ENCODE peak calls at places on chromosomes 13 and 19, in eight cellular contexts. N is aorta; L is IMR-90; B is A549; H is right lobe of liver; G is astrocyte; P is thoracic aorta; V is CD8-positive, alpha-beta memory T cell. T is an unnamed sample. For H3K4me1, the result is how much of the 10 kb centered on the place peaks cover.

GRCh38 chr13:73040968-73041580 is 17.7 kb upstream of the KLF5 start:
- DNase-seq in G (no peak), H (no peak), N (no peak), P (no peak), B (no peak), L (no peak), V (no peak), T (no peak)

GRCh38 chr13:64753606-64754005 is 2476.5 kb downstream of the PCDH9 start:
- DNase-seq in B (no peak), N (no peak), G (peak), H (no peak), P (no peak), L (peak), V (no peak), T (no peak)

GRCh38 chr19:33374406-33374703 is 846 bp downstream of the CEBPG start:
- DNase-seq in N (no peak), P (no peak), H (no peak), G (peak), L (peak), B (no peak), V (no peak), T (no peak)

GRCh38 chr19:33293255-33294057 is 8.9 kb downstream of the CEBPA start:
- DNase-seq in B (peak), P (no peak), G (peak), L (peak), N (no peak), H (peak), V (no peak), T (no peak)

GRCh38 chr19:634975-635652 is 1.8 kb upstream of the POLRMT start:
- DNase-seq in G (no peak), L (no peak), V (no peak), B (no peak), N (no peak), P (no peak), H (no peak), T (no peak)

GRCh38 chr13:27295096-27295495 is 24.5 kb downstream of the RASL11A start:
- DNase-seq in H (no peak), B (no peak), V (no peak), N (no peak), P (no peak), L (no peak), G (no peak), T (no peak)

GRCh38 chr13:46640843-46641242 is 87.9 kb downstream of the LRCH1 start:
- DNase-seq in V (no peak), G (no peak), P (no peak), B (no peak), N (peak), L (peak), H (no peak), T (no peak)

GRCh38 chr13:45295536-45295935 is 45.4 kb downstream of the TPT1 start:
- DNase-seq in V (no peak), G (no peak), H (no peak), B (no peak), N (no peak), P (no peak), L (peak), T (no peak)

GRCh38 chr19:23481043-23481442 is 85.8 kb upstream of the ZNF91 start:
- DNase-seq in B (no peak), G (no peak), L (no peak), N (no peak), V (no peak), P (no peak), H (no peak), T (no peak)

GRCh38 chr19:52936151-52936957 is 13.1 kb upstream of the ZNF888 start:
- DNase-seq in G (no peak), V (no peak), B (no peak), P (no peak), L (no peak), H (no peak), N (no peak), T (no peak)

GRCh38 chr13:110047511-110047910 is 259.4 kb downstream of the COL4A1 start:
- DNase-seq in N (peak), G (peak), L (peak), H (peak), P (peak), B (no peak), V (no peak), T (no peak)

DNA sequence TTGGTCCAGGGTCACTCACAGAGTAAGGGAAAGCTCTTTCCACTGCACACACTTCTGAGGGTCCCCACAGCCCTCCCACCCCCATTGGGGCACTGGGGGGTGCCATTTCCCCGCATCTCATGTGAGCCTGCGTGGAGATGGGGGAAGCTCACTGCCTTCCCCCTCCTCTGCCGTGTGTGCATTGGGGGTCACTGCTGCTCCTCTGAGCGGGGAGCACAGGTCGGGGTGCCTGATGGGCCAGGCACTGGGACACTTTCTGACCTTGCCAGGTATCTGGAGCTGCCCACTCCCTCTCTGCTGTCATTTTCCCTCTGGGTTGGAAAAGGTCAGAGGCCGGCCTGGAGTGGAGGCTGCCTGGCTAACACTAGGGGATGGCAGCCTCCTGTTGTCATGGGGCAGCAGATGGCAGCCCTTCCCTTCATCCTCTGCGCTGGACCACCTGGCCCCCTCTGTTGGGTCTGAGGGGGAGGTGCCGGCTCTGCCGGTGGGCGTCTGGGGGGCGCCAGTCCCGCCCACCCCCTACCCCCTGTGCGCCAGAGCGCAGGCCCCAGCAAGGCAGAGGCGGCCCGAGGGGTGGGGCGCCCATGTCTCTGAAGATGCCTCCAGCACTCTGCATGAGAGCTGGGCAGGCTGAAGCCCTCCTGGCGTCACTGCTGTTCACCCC is 9.1 kb downstream of the SSBP4 start:
- DNase-seq in H (no peak), N (no peak), P (no peak), B (no peak), V (no peak), L (no peak), G (no peak), T (no peak)
- H3K4me1 ChIP-seq in H (under half), N (under half), P (under half), B (under half), V (under half), L (under half), G (under half), T (under half)

GRCh38 chr13:21037656-21038055 is 23.7 kb downstream of the LATS2 start:
- DNase-seq in P (no peak), V (no peak), B (no peak), G (no peak), N (no peak), H (no peak), L (no peak), T (no peak)
- H3K4me1 ChIP-seq in P (under half), V (under half), B (under half), G (under half), N (under half), H (under half), L (under half), T (half or more)

GRCh38 chr13:32140109-32140508 is 108.5 kb downstream of the FRY start:
- DNase-seq in N (no peak), G (no peak), P (no peak), V (no peak), B (no peak), H (no peak), L (no peak), T (no peak)
- H3K4me1 ChIP-seq in N (under half), G (under half), P (under half), V (under half), B (under half), H (under half), L (under half), T (under half)

DNA sequence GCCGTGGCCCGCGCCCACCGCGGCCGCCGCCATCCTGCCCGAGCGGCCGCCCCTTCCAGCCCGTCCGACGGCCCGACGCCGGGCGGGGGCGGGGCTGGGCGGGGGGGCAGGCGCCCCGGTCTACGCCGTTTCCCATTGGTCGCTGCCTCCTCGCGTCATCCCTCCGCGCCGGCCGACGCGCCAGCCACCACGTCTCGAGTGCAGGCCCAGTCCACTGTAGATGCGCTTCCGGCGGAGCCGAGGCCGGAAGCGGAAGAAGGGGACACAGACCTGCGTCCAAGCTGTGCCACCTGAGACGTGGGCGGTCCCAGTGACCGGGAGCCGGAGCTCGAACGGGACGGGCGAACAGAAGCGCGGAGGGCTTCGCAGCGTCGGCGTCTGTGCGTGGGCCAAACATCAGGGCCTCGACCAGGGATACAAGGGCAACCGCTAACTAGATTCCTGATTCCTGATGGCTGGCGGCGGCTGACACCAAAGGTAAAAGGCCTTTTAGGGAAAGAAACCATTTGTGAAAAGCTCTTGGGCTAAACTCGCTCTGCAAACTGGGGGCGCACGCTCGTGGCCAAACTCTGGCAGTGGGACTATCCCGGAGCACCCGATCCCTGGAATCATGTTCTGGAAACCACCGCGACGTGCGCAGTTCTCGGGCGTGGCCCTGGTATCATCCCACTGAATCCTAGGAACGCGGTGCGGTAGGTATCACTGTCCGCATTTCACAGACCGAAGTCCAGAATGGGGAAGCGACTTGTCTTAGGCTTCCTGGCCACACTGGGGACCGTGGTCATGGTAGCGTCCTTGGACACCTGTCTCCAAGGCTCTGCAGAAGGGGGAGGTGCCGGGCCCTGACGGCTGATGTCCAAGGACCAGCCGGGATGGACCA is at the start of gene SLC35E1:
- DNase-seq in H (peak), P (peak), N (peak), V (peak), B (peak), G (peak), L (peak), T (peak)
- H3K4me1 ChIP-seq in H (under half), P (under half), N (under half), V (under half), B (under half), G (under half), L (under half), T (under half)

GRCh38 chr13:98539655-98540054 is 37.3 kb downstream of the STK24 start:
- DNase-seq in H (no peak), G (peak), L (no peak), N (no peak), P (no peak), B (no peak), V (no peak), T (no peak)
- H3K4me1 ChIP-seq in H (under half), G (under half), L (under half), N (under half), P (under half), B (under half), V (half or more), T (half or more)

GRCh38 chr19:38693380-38694223 is 46.2 kb downstream of the ACTN4 start:
- DNase-seq in H (no peak), N (no peak), P (no peak), L (peak), G (peak), V (peak), B (peak), T (no peak)

GRCh38 chr19:38690146-38690545 is 42.7 kb downstream of the ACTN4 start:
- DNase-seq in P (no peak), N (no peak), B (no peak), V (no peak), H (no peak), G (no peak), L (no peak), T (no peak)

GRCh38 chr19:38690832-38691231 is 43.4 kb downstream of the ACTN4 start:
- DNase-seq in G (no peak), B (no peak), H (no peak), N (no peak), V (no peak), L (no peak), P (no peak), T (no peak)

GRCh38 chr19:38691938-38692457 is 44.5 kb downstream of the ACTN4 start:
- DNase-seq in L (peak), N (peak), P (peak), B (no peak), V (no peak), H (no peak), G (peak), T (peak)

GRCh38 chr19:38692458-38693379 is 45.3 kb downstream of the ACTN4 start:
- DNase-seq in H (no peak), L (no peak), G (no peak), B (no peak), P (no peak), V (no peak), N (no peak), T (no peak)
- H3K4me1 ChIP-seq in H (under half), L (under half), G (under half), B (half or more), P (half or more), V (under half), N (under half), T (half or more)

GRCh38 chr13:43411741-43412140 is 375.0 kb downstream of the ENOX1 start:
- DNase-seq in B (no peak), L (peak), V (no peak), G (peak), N (no peak), H (no peak), P (no peak), T (peak)
- H3K4me1 ChIP-seq in B (under half), L (under half), V (under half), G (under half), N (under half), H (under half), P (under half), T (under half)

GRCh38 chr19:27392027-27392632 is 1820.8 kb downstream of the UQCRFS1 start:
- DNase-seq in L (no peak), G (no peak), B (no peak), N (no peak), V (no peak), P (no peak), H (peak), T (no peak)
- H3K4me1 ChIP-seq in L (under half), G (under half), B (under half), N (under half), V (under half), P (under half), H (under half), T (under half)

DNA sequence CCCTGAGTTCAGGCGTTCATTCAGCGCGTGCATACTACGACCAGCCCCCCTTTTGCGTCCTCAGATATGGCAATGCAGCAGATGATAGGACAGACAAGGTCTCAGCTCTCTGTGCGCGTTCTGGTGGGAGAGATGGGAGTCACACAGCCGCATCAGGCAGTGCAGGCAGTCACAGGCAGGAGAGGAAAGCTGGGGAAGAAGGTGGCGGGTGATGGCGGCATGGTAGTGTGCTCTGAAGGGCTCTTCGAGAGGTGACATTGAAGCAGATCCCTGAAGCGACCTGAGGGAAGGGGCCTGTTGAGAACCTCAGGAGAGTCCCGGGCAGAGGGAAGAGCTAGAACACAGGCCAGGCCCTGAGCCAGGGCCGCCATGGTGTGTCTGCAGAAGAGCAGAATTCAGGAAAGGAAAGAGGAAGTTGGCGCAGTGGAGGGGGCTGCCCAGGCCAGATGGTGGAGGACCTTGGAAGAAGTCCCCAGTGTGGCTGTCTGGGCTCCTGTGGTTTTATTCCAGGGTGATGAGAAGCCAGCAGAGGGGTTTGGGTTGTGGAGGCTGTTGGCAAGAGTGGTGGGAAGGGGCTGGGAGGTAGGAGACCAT is 3.5 kb downstream of the USF2 start:
- DNase-seq in N (peak), G (no peak), B (no peak), P (no peak), H (no peak), V (no peak), L (no peak), T (peak)
- H3K4me1 ChIP-seq in N (under half), G (under half), B (under half), P (under half), H (under half), V (under half), L (under half), T (under half)

DNA sequence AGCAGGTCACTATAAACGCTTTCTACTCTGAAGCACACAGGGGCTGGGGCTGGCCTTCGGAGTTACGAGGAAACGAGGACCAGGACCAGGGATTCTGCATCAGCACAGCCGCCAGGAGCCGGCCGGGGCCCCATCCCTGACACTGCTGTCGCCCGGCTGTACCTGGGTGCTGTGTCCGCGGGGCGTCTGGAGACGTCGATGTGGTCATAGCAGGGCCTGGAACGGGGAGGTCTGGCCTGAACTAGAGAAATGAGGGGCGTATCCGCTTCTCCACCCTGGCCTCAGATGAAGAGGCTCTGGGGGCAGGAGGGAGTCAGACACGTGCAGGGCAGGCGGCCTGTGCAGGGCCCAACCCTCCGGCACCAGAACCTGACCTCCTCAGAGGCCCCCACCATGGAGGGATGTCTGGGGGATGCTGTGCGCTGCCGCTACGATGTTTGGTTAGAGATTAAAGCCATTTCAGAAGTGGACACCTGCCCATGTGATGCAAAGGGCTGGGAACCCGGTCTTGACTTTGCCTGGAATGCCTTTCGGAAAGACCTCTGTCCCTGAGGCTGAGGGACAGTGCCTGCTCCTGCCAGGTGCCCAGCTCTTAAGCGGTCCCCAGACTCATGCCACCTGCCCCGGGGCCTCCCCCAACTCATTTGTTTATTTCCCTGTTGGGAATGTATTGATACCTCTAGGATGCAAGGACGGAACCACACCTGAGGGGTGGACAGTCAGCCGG is 21.4 kb downstream of the GAS6 start:
- DNase-seq in H (no peak), L (no peak), G (no peak), V (no peak), N (peak), B (no peak), P (no peak), T (peak)
- H3K4me1 ChIP-seq in H (under half), L (under half), G (under half), V (half or more), N (under half), B (under half), P (under half), T (half or more)

T was measured in heart left ventricle.